ENCODE peak calls at places on chromosome 21, in seven cellular contexts. L is AG04450; M is CD4-positive, alpha-beta T cell; Z is MM.1S; G is GM23338; E is CD8-positive, alpha-beta T cell; K is RWPE1. B is an unnamed sample.

GRCh38 chr21:24023402-24023801 is 1583.9 kb downstream of the MRPL39 start:
- DNase-seq in L (no peak), G (no peak), Z (no peak), M (no peak), K (no peak), E (no peak), B (no peak)

GRCh38 chr21:25885405-25885804 is 150.6 kb downstream of the GABPA start:
- DNase-seq in K (no peak), G (no peak), E (no peak), M (no peak), Z (no peak), L (no peak), B (no peak)

GRCh38 chr21:37463083-37463780 is 96.7 kb downstream of the DYRK1A start:
- DNase-seq in Z (peak), K (peak), G (peak), L (peak), E (no peak), M (no peak), B (peak)

GRCh38 chr21:35005825-35006224 is 43.3 kb downstream of the RUNX1 start:
- DNase-seq in K (no peak), L (no peak), E (no peak), Z (no peak), M (no peak), G (no peak), B (no peak)

GRCh38 chr21:37208056-37208705 is 59.0 kb downstream of the VPS26C start:
- DNase-seq in Z (peak), M (no peak), K (no peak), G (no peak), L (no peak), E (no peak), B (no peak)

GRCh38 chr21:22904385-22904784 is 1906.2 kb downstream of the NCAM2 start:
- DNase-seq in M (no peak), K (no peak), E (no peak), G (no peak), L (no peak), Z (no peak), B (no peak)

GRCh38 chr21:23607782-23608181 is 1999.5 kb downstream of the MRPL39 start:
- DNase-seq in K (no peak), G (no peak), Z (no peak), M (no peak), E (no peak), L (no peak), B (no peak)

GRCh38 chr21:41444703-41445464 is 18.8 kb downstream of the MX1 start:
- DNase-seq in E (no peak), Z (no peak), M (no peak), G (no peak), K (no peak), L (no peak), B (no peak)

GRCh38 chr21:17429936-17430335 is 82.9 kb upstream of the CXADR start:
- DNase-seq in E (no peak), K (no peak), M (no peak), L (no peak), G (no peak), Z (no peak), B (no peak)

GRCh38 chr21:46604975-46605758 is at the start of gene S100B:
- DNase-seq in G (peak), E (no peak), L (no peak), M (no peak), K (no peak), Z (no peak), B (no peak)

GRCh38 chr21:29508311-29508710 is 209.6 kb downstream of the BACH1 start:
- DNase-seq in G (no peak), L (no peak), K (no peak), E (no peak), M (no peak), Z (no peak), B (no peak)

GRCh38 chr21:35244514-35244913 is 195.4 kb upstream of the RUNX1 start:
- DNase-seq in G (no peak), Z (no peak), L (no peak), M (no peak), E (no peak), K (no peak), B (no peak)

GRCh38 chr21:37095821-37096220 is 22.8 kb downstream of the TTC3 start:
- DNase-seq in M (no peak), K (no peak), Z (no peak), L (no peak), G (no peak), E (no peak), B (no peak)

GRCh38 chr21:26883768-26884167 is 38.6 kb upstream of the ADAMTS1 start:
- DNase-seq in K (no peak), L (no peak), G (no peak), Z (no peak), M (no peak), E (no peak), B (no peak)

GRCh38 chr21:44965251-44966022 is 25.6 kb downstream of the SLX9 start:
- DNase-seq in E (no peak), G (no peak), K (no peak), L (peak), M (no peak), Z (no peak), B (no peak)

GRCh38 chr21:14926186-14926585 is 138.6 kb downstream of the NRIP1 start:
- DNase-seq in M (no peak), Z (no peak), L (no peak), G (no peak), E (no peak), K (no peak), B (no peak)

GRCh38 chr21:46425566-46425965 is 33.1 kb upstream of the DIP2A start:
- DNase-seq in Z (no peak), K (no peak), M (peak), G (no peak), E (peak), L (no peak), B (no peak)

GRCh38 chr21:15894596-15894995 is 164.8 kb downstream of the USP25 start:
- DNase-seq in G (no peak), K (peak), M (no peak), Z (no peak), E (no peak), L (no peak), B (no peak)

GRCh38 chr21:14711287-14711686 is 165.2 kb upstream of the SAMSN1 start:
- DNase-seq in Z (no peak), L (no peak), M (no peak), E (no peak), K (no peak), G (no peak), B (peak)

GRCh38 chr21:45533731-45534571 is 8.3 kb downstream of the SLC19A1 start:
- DNase-seq in Z (no peak), E (no peak), M (no peak), K (no peak), L (no peak), G (no peak), B (no peak)

DNA sequence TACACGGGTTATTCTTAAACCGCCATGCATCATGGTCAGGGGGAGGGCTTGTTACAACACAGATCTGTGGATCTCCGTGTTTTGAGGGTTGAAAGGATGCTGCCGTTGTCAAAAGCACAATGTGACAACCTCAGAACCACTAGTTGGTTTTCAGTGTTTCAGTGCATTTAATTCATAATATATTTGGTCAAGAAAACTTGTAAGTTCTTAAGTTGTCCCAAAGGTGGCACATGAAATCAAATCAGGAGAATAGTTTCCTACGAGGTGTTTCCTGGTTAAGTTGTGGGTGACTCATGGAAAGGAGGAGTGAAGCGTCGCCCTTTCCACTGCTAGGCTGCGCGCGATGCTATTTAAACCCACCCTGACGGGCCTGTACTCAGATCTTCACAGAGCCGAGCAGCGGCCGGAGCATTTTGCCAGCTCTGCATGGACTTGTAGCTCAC is 1531.5 kb upstream of the TPTE start:
- DNase-seq in E (no peak), K (no peak), M (no peak), G (peak), Z (no peak), L (no peak), B (no peak)
- TF ChIP-seq CTCF in E (no peak), K (no peak), M (no peak), G (no peak), Z (no peak), L (no peak), B (no peak)

GRCh38 chr21:42452401-42453018 is 43.5 kb downstream of the RSPH1 start:
- DNase-seq in G (no peak), L (no peak), Z (no peak), M (no peak), K (no peak), E (no peak), B (no peak)
- H3K27ac ChIP-seq in G (no peak), L (no peak), Z (no peak), M (no peak), K (no peak), E (no peak), B (no peak)

DNA sequence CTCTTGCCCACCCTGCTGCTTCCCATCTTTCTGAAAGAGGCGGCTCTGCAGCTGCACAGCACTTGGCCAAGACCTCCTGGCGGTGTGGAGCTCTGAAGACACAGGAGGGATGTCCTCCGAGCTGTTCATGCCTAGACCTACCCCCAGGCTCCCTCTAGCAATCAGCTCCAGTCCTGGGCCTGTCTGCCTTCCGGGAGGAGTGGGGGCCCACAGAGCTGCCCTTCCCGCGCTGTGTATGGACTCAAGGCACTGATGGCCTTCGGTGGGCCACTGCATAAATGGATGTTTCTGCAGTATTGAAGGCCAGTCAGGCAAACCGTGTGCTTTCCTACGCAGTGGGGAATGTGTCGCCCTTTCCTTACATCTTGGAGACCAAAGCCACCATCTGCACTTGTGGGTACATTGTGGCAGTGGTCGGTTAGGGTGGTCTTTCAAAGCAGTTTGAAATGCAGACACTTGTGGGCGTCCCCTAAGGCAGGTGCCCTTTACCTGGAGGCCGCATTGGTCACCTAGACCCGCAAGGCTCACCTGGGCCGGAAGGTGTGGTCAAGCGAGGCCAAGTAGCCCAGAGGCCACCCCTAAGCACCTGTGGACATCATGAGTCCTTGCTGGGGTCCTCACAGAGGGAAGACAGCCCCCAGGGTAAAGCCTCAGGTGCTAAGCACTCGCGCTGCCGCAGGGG is 912 bp upstream of the PKNOX1 start:
- DNase-seq in K (no peak), L (no peak), Z (no peak), G (no peak), M (no peak), E (peak), B (no peak)
- TF ChIP-seq CTCF in K (no peak), L (no peak), Z (no peak), G (no peak), M (no peak), E (no peak), B (no peak)

DNA sequence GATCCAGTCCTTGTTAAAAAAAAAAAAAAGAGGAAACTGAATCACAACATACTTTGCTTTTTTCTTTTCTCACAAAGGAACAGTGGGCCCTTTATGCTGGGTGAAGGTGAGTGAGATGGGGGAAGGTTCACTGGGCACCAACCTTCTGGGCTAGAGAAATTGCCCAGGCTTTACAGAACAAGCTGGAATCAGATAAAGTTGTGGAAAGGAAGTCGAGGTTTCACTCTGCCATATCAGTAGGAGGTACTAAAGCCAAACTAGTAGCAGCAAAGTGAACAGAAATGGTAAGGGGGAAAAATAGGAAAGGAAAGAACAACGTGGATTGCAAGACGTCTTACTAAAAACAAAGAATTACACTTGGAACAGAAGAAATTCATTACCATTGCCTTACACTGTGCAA is 2.9 kb downstream of the IFNAR2 start:
- DNase-seq in G (no peak), E (no peak), M (no peak), Z (peak), K (no peak), L (no peak), B (no peak)
- H3K27ac ChIP-seq in G (no peak), E (no peak), M (peak), Z (peak), K (no peak), L (no peak), B (no peak)

GRCh38 chr21:38793060-38793459 is 12.7 kb upstream of the ETS2 start:
- DNase-seq in Z (no peak), G (no peak), E (no peak), K (no peak), M (no peak), L (no peak), B (no peak)

GRCh38 chr21:38796426-38796825 is 9.3 kb upstream of the ETS2 start:
- DNase-seq in L (no peak), G (no peak), Z (no peak), E (no peak), M (no peak), K (no peak), B (peak)

GRCh38 chr21:38795475-38795874 is 10.3 kb upstream of the ETS2 start:
- DNase-seq in G (no peak), M (no peak), E (no peak), K (no peak), Z (no peak), L (no peak), B (no peak)

GRCh38 chr21:38793926-38794713 is 11.6 kb upstream of the ETS2 start:
- DNase-seq in M (no peak), G (no peak), E (no peak), L (no peak), K (no peak), Z (no peak), B (no peak)

GRCh38 chr21:38794978-38795377 is 10.8 kb upstream of the ETS2 start:
- DNase-seq in E (no peak), Z (no peak), K (no peak), L (no peak), G (no peak), M (no peak), B (no peak)
- TF ChIP-seq CTCF in E (no peak), Z (no peak), K (no peak), L (no peak), G (no peak), M (no peak), B (peak)

GRCh38 chr21:42880352-42880751 is 1.0 kb upstream of the WDR4 start:
- DNase-seq in E (no peak), Z (no peak), G (no peak), M (no peak), K (no peak), L (no peak), B (no peak)
- H3K27ac ChIP-seq in E (peak), Z (peak), G (peak), M (peak), K (no peak), L (no peak), B (no peak)

GRCh38 chr21:43961382-43961909 is 50.7 kb upstream of the TRAPPC10 start:
- DNase-seq in Z (no peak), K (no peak), G (no peak), M (no peak), L (no peak), E (no peak), B (no peak)

GRCh38 chr21:43957629-43958362 is 54.3 kb upstream of the TRAPPC10 start:
- DNase-seq in Z (no peak), L (no peak), M (no peak), G (no peak), E (no peak), K (no peak), B (no peak)

GRCh38 chr21:43957128-43957571 is 55.0 kb upstream of the TRAPPC10 start:
- DNase-seq in L (no peak), Z (no peak), G (no peak), M (no peak), K (no peak), E (no peak), B (no peak)

GRCh38 chr21:43958364-43959158 is 53.5 kb upstream of the TRAPPC10 start:
- DNase-seq in M (no peak), L (no peak), Z (no peak), E (no peak), K (no peak), G (no peak), B (no peak)

DNA sequence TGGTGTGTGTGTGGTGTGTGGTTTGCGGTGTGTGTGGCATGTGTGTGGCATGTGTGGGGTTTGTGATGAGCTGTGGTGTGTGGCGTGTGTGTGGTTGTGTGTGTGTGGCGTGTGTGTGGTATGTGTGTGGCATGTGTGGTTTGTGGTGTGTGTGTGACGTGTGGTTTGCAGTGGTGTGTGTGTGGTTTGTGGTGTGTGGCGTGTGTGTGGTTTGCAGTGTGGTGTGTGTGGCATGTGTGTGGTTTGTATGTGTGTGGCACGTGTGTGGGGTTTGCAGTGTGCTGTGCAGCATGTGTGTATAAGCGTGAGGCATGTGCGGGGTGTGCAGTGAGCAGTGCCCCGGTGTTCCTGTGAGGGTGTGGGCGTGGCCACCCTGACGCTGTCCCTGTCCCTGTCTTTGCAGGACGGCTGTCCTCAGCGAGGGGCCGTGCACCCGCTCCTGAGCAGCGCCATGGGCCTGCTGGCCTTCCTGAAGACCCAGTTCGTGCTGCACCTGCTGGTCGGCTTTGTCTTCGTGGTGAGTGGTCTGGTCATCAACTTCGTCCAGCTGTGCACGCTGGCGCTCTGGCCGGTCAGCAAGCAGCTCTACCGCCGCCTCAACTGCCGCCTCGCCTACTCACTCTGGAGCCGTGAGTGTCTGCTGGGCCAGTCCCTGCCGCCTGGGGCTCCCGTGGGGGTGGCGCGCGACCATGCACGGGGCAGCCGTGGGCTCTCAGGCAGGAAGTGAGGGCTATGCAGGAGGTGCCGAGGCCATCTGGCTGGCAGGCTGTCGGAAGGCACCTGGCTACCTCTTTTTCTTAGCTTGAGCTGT is 52.7 kb upstream of the TRAPPC10 start:
- DNase-seq in E (no peak), M (no peak), L (no peak), G (no peak), Z (no peak), K (no peak), B (no peak)
- TF ChIP-seq CTCF in E (no peak), M (no peak), L (no peak), G (no peak), Z (no peak), K (no peak), B (no peak)